ENCODE peak calls at places on chromosomes 16 and 17, in ten cellular contexts. One of them, this sample, is unnamed.

GRCh38 chr16:85393674-85394510 is 219.2 kb upstream of the GSE1 start:
- DNase-seq in lung: peak
- DNase-seq in hypothalamus: no peak
- DNase-seq in iris pigment epithelial cell: peak
- DNase-seq in midbrain: no peak
- DNase-seq in C1 segment of cervical spinal cord: no peak
- DNase-seq in activated naive CD4-positive, alpha-beta T cell: peak
- DNase-seq in ELR: peak
- DNase-seq in H9: peak
- DNase-seq in stimulated activated CD4-positive, alpha-beta T cell treated with anti-CD3 and anti-CD28 coated beads, Interleukin-1b, Interleukin-23, amount 100 ng/mL, for 1 hour: peak
- DNase-seq in this sample: peak

GRCh38 chr17:50109207-50109606 is 14.1 kb downstream of the PDK2 start:
- DNase-seq in lung: no peak
- DNase-seq in hypothalamus: no peak
- DNase-seq in iris pigment epithelial cell: no peak
- DNase-seq in midbrain: no peak
- DNase-seq in C1 segment of cervical spinal cord: no peak
- DNase-seq in activated naive CD4-positive, alpha-beta T cell: no peak
- DNase-seq in ELR: no peak
- DNase-seq in H9: no peak
- DNase-seq in stimulated activated CD4-positive, alpha-beta T cell treated with anti-CD3 and anti-CD28 coated beads, Interleukin-1b, Interleukin-23, amount 100 ng/mL, for 1 hour: no peak
- DNase-seq in this sample: no peak

GRCh38 chr16:57091990-57092785 is at the start of gene CPNE2:
- DNase-seq in lung: peak
- DNase-seq in hypothalamus: peak
- DNase-seq in iris pigment epithelial cell: peak
- DNase-seq in midbrain: peak
- DNase-seq in C1 segment of cervical spinal cord: peak
- DNase-seq in activated naive CD4-positive, alpha-beta T cell: no peak
- DNase-seq in ELR: peak
- DNase-seq in H9: peak
- DNase-seq in stimulated activated CD4-positive, alpha-beta T cell treated with anti-CD3 and anti-CD28 coated beads, Interleukin-1b, Interleukin-23, amount 100 ng/mL, for 1 hour: no peak
- DNase-seq in this sample: peak

GRCh38 chr17:33968350-33969044 is 286.6 kb upstream of the CCL2 start:
- DNase-seq in lung: no peak
- DNase-seq in hypothalamus: no peak
- DNase-seq in iris pigment epithelial cell: no peak
- DNase-seq in midbrain: no peak
- DNase-seq in C1 segment of cervical spinal cord: no peak
- DNase-seq in activated naive CD4-positive, alpha-beta T cell: no peak
- DNase-seq in ELR: no peak
- DNase-seq in H9: peak
- DNase-seq in stimulated activated CD4-positive, alpha-beta T cell treated with anti-CD3 and anti-CD28 coated beads, Interleukin-1b, Interleukin-23, amount 100 ng/mL, for 1 hour: no peak
- DNase-seq in this sample: peak

GRCh38 chr17:57234252-57235092 is 21.9 kb upstream of the MSI2 start:
- DNase-seq in lung: no peak
- DNase-seq in hypothalamus: no peak
- DNase-seq in iris pigment epithelial cell: no peak
- DNase-seq in midbrain: no peak
- DNase-seq in C1 segment of cervical spinal cord: no peak
- DNase-seq in activated naive CD4-positive, alpha-beta T cell: no peak
- DNase-seq in ELR: no peak
- DNase-seq in H9: no peak
- DNase-seq in stimulated activated CD4-positive, alpha-beta T cell treated with anti-CD3 and anti-CD28 coated beads, Interleukin-1b, Interleukin-23, amount 100 ng/mL, for 1 hour: no peak
- DNase-seq in this sample: no peak

GRCh38 chr17:7889166-7889584 is 586 bp downstream of the CHD3 start:
- DNase-seq in lung: peak
- DNase-seq in hypothalamus: peak
- DNase-seq in iris pigment epithelial cell: peak
- DNase-seq in midbrain: peak
- DNase-seq in C1 segment of cervical spinal cord: peak
- DNase-seq in activated naive CD4-positive, alpha-beta T cell: no peak
- DNase-seq in ELR: peak
- DNase-seq in H9: peak
- DNase-seq in stimulated activated CD4-positive, alpha-beta T cell treated with anti-CD3 and anti-CD28 coated beads, Interleukin-1b, Interleukin-23, amount 100 ng/mL, for 1 hour: no peak
- DNase-seq in this sample: peak

GRCh38 chr17:57808882-57809281 is 41.0 kb downstream of the MRPS23 start:
- DNase-seq in lung: no peak
- DNase-seq in hypothalamus: no peak
- DNase-seq in iris pigment epithelial cell: no peak
- DNase-seq in midbrain: no peak
- DNase-seq in C1 segment of cervical spinal cord: no peak
- DNase-seq in activated naive CD4-positive, alpha-beta T cell: no peak
- DNase-seq in ELR: no peak
- DNase-seq in H9: peak
- DNase-seq in stimulated activated CD4-positive, alpha-beta T cell treated with anti-CD3 and anti-CD28 coated beads, Interleukin-1b, Interleukin-23, amount 100 ng/mL, for 1 hour: no peak
- DNase-seq in this sample: no peak

GRCh38 chr16:51896013-51896412 is 650.9 kb downstream of the TOX3 start:
- DNase-seq in lung: no peak
- DNase-seq in hypothalamus: no peak
- DNase-seq in iris pigment epithelial cell: no peak
- DNase-seq in midbrain: no peak
- DNase-seq in C1 segment of cervical spinal cord: no peak
- DNase-seq in activated naive CD4-positive, alpha-beta T cell: no peak
- DNase-seq in ELR: no peak
- DNase-seq in H9: peak
- DNase-seq in stimulated activated CD4-positive, alpha-beta T cell treated with anti-CD3 and anti-CD28 coated beads, Interleukin-1b, Interleukin-23, amount 100 ng/mL, for 1 hour: no peak
- DNase-seq in this sample: no peak

GRCh38 chr16:17037499-17037898 is 433.3 kb downstream of the XYLT1 start:
- DNase-seq in lung: no peak
- DNase-seq in hypothalamus: no peak
- DNase-seq in iris pigment epithelial cell: no peak
- DNase-seq in midbrain: no peak
- DNase-seq in C1 segment of cervical spinal cord: no peak
- DNase-seq in activated naive CD4-positive, alpha-beta T cell: no peak
- DNase-seq in ELR: no peak
- DNase-seq in H9: no peak
- DNase-seq in stimulated activated CD4-positive, alpha-beta T cell treated with anti-CD3 and anti-CD28 coated beads, Interleukin-1b, Interleukin-23, amount 100 ng/mL, for 1 hour: no peak
- DNase-seq in this sample: no peak

GRCh38 chr16:28090646-28091377 is 27.3 kb upstream of the GSG1L start:
- DNase-seq in lung: no peak
- DNase-seq in hypothalamus: no peak
- DNase-seq in iris pigment epithelial cell: peak
- DNase-seq in midbrain: no peak
- DNase-seq in C1 segment of cervical spinal cord: no peak
- DNase-seq in activated naive CD4-positive, alpha-beta T cell: no peak
- DNase-seq in ELR: peak
- DNase-seq in H9: peak
- DNase-seq in stimulated activated CD4-positive, alpha-beta T cell treated with anti-CD3 and anti-CD28 coated beads, Interleukin-1b, Interleukin-23, amount 100 ng/mL, for 1 hour: no peak
- DNase-seq in this sample: peak

GRCh38 chr17:77445908-77446535 is 305.3 kb downstream of the SEC14L1 start:
- DNase-seq in lung: no peak
- DNase-seq in hypothalamus: no peak
- DNase-seq in iris pigment epithelial cell: peak
- DNase-seq in midbrain: no peak
- DNase-seq in C1 segment of cervical spinal cord: no peak
- DNase-seq in activated naive CD4-positive, alpha-beta T cell: peak
- DNase-seq in ELR: no peak
- DNase-seq in H9: no peak
- DNase-seq in stimulated activated CD4-positive, alpha-beta T cell treated with anti-CD3 and anti-CD28 coated beads, Interleukin-1b, Interleukin-23, amount 100 ng/mL, for 1 hour: no peak
- DNase-seq in this sample: no peak

GRCh38 chr17:179066-179432 is 2.4 kb downstream of the DOC2B start:
- DNase-seq in lung: no peak
- DNase-seq in hypothalamus: no peak
- DNase-seq in iris pigment epithelial cell: no peak
- DNase-seq in midbrain: no peak
- DNase-seq in C1 segment of cervical spinal cord: no peak
- DNase-seq in activated naive CD4-positive, alpha-beta T cell: no peak
- DNase-seq in ELR: no peak
- DNase-seq in H9: no peak
- DNase-seq in stimulated activated CD4-positive, alpha-beta T cell treated with anti-CD3 and anti-CD28 coated beads, Interleukin-1b, Interleukin-23, amount 100 ng/mL, for 1 hour: no peak
- DNase-seq in this sample: no peak

GRCh38 chr17:77088455-77089117 is 52.2 kb upstream of the SEC14L1 start:
- DNase-seq in lung: peak
- DNase-seq in hypothalamus: peak
- DNase-seq in iris pigment epithelial cell: peak
- DNase-seq in midbrain: peak
- DNase-seq in C1 segment of cervical spinal cord: peak
- DNase-seq in activated naive CD4-positive, alpha-beta T cell: peak
- DNase-seq in ELR: peak
- DNase-seq in H9: peak
- DNase-seq in stimulated activated CD4-positive, alpha-beta T cell treated with anti-CD3 and anti-CD28 coated beads, Interleukin-1b, Interleukin-23, amount 100 ng/mL, for 1 hour: peak
- DNase-seq in this sample: peak

GRCh38 chr16:78437352-78437968 is 338.0 kb downstream of the WWOX start:
- DNase-seq in lung: no peak
- DNase-seq in hypothalamus: peak
- DNase-seq in iris pigment epithelial cell: peak
- DNase-seq in midbrain: peak
- DNase-seq in C1 segment of cervical spinal cord: peak
- DNase-seq in activated naive CD4-positive, alpha-beta T cell: peak
- DNase-seq in ELR: peak
- DNase-seq in H9: no peak
- DNase-seq in stimulated activated CD4-positive, alpha-beta T cell treated with anti-CD3 and anti-CD28 coated beads, Interleukin-1b, Interleukin-23, amount 100 ng/mL, for 1 hour: peak
- DNase-seq in this sample: no peak

GRCh38 chr17:62950067-62950466 is 16.0 kb upstream of the TANC2 start:
- DNase-seq in lung: peak
- DNase-seq in hypothalamus: no peak
- DNase-seq in iris pigment epithelial cell: peak
- DNase-seq in midbrain: no peak
- DNase-seq in C1 segment of cervical spinal cord: no peak
- DNase-seq in activated naive CD4-positive, alpha-beta T cell: no peak
- DNase-seq in ELR: no peak
- DNase-seq in H9: no peak
- DNase-seq in stimulated activated CD4-positive, alpha-beta T cell treated with anti-CD3 and anti-CD28 coated beads, Interleukin-1b, Interleukin-23, amount 100 ng/mL, for 1 hour: no peak
- DNase-seq in this sample: peak

GRCh38 chr17:4881761-4882555 is 17.4 kb upstream of the C17orf107 start:
- DNase-seq in lung: peak
- DNase-seq in hypothalamus: peak
- DNase-seq in iris pigment epithelial cell: peak
- DNase-seq in midbrain: peak
- DNase-seq in C1 segment of cervical spinal cord: peak
- DNase-seq in activated naive CD4-positive, alpha-beta T cell: peak
- DNase-seq in ELR: peak
- DNase-seq in H9: peak
- DNase-seq in stimulated activated CD4-positive, alpha-beta T cell treated with anti-CD3 and anti-CD28 coated beads, Interleukin-1b, Interleukin-23, amount 100 ng/mL, for 1 hour: peak
- DNase-seq in this sample: peak

GRCh38 chr17:82031303-82031884 is at the start of gene RAC3:
- DNase-seq in lung: no peak
- DNase-seq in hypothalamus: no peak
- DNase-seq in iris pigment epithelial cell: peak
- DNase-seq in midbrain: no peak
- DNase-seq in C1 segment of cervical spinal cord: no peak
- DNase-seq in activated naive CD4-positive, alpha-beta T cell: no peak
- DNase-seq in ELR: peak
- DNase-seq in H9: no peak
- DNase-seq in stimulated activated CD4-positive, alpha-beta T cell treated with anti-CD3 and anti-CD28 coated beads, Interleukin-1b, Interleukin-23, amount 100 ng/mL, for 1 hour: no peak
- DNase-seq in this sample: peak

GRCh38 chr16:88445583-88445960 is 7.5 kb upstream of the ZFPM1 start:
- DNase-seq in lung: no peak
- DNase-seq in hypothalamus: no peak
- DNase-seq in iris pigment epithelial cell: no peak
- DNase-seq in midbrain: no peak
- DNase-seq in C1 segment of cervical spinal cord: no peak
- DNase-seq in activated naive CD4-positive, alpha-beta T cell: no peak
- DNase-seq in ELR: no peak
- DNase-seq in H9: no peak
- DNase-seq in stimulated activated CD4-positive, alpha-beta T cell treated with anti-CD3 and anti-CD28 coated beads, Interleukin-1b, Interleukin-23, amount 100 ng/mL, for 1 hour: no peak
- DNase-seq in this sample: no peak

GRCh38 chr17:63398680-63399079 is 47.4 kb downstream of the CYB561 start:
- DNase-seq in lung: no peak
- DNase-seq in hypothalamus: no peak
- DNase-seq in iris pigment epithelial cell: no peak
- DNase-seq in midbrain: no peak
- DNase-seq in C1 segment of cervical spinal cord: no peak
- DNase-seq in activated naive CD4-positive, alpha-beta T cell: no peak
- DNase-seq in ELR: no peak
- DNase-seq in H9: no peak
- DNase-seq in stimulated activated CD4-positive, alpha-beta T cell treated with anti-CD3 and anti-CD28 coated beads, Interleukin-1b, Interleukin-23, amount 100 ng/mL, for 1 hour: no peak
- DNase-seq in this sample: no peak

GRCh38 chr17:31388770-31389672 is 2.5 kb upstream of the RAB11FIP4 start:
- DNase-seq in lung: no peak
- DNase-seq in hypothalamus: peak
- DNase-seq in iris pigment epithelial cell: no peak
- DNase-seq in midbrain: peak
- DNase-seq in C1 segment of cervical spinal cord: peak
- DNase-seq in activated naive CD4-positive, alpha-beta T cell: peak
- DNase-seq in ELR: peak
- DNase-seq in H9: peak
- DNase-seq in stimulated activated CD4-positive, alpha-beta T cell treated with anti-CD3 and anti-CD28 coated beads, Interleukin-1b, Interleukin-23, amount 100 ng/mL, for 1 hour: peak
- DNase-seq in this sample: peak

GRCh38 chr16:660459-661183 is 7.3 kb upstream of the RHOT2 start:
- DNase-seq in lung: peak
- DNase-seq in hypothalamus: peak
- DNase-seq in iris pigment epithelial cell: peak
- DNase-seq in midbrain: peak
- DNase-seq in C1 segment of cervical spinal cord: peak
- DNase-seq in activated naive CD4-positive, alpha-beta T cell: peak
- DNase-seq in ELR: peak
- DNase-seq in H9: peak
- DNase-seq in stimulated activated CD4-positive, alpha-beta T cell treated with anti-CD3 and anti-CD28 coated beads, Interleukin-1b, Interleukin-23, amount 100 ng/mL, for 1 hour: peak
- DNase-seq in this sample: peak

GRCh38 chr17:4968166-4968915 is 724 bp upstream of the SPAG7 start:
- DNase-seq in lung: no peak
- DNase-seq in hypothalamus: no peak
- DNase-seq in iris pigment epithelial cell: no peak
- DNase-seq in midbrain: no peak
- DNase-seq in C1 segment of cervical spinal cord: no peak
- DNase-seq in activated naive CD4-positive, alpha-beta T cell: no peak
- DNase-seq in ELR: no peak
- DNase-seq in H9: peak
- DNase-seq in stimulated activated CD4-positive, alpha-beta T cell treated with anti-CD3 and anti-CD28 coated beads, Interleukin-1b, Interleukin-23, amount 100 ng/mL, for 1 hour: no peak
- DNase-seq in this sample: no peak

GRCh38 chr17:80790021-80790765 is 201.4 kb upstream of the CHMP6 start:
- DNase-seq in lung: no peak
- DNase-seq in hypothalamus: no peak
- DNase-seq in iris pigment epithelial cell: peak
- DNase-seq in midbrain: no peak
- DNase-seq in C1 segment of cervical spinal cord: no peak
- DNase-seq in activated naive CD4-positive, alpha-beta T cell: no peak
- DNase-seq in ELR: peak
- DNase-seq in H9: peak
- DNase-seq in stimulated activated CD4-positive, alpha-beta T cell treated with anti-CD3 and anti-CD28 coated beads, Interleukin-1b, Interleukin-23, amount 100 ng/mL, for 1 hour: no peak
- DNase-seq in this sample: peak

GRCh38 chr16:88073201-88073721 is 122.0 kb downstream of the BANP start:
- DNase-seq in lung: no peak
- DNase-seq in hypothalamus: no peak
- DNase-seq in iris pigment epithelial cell: no peak
- DNase-seq in midbrain: no peak
- DNase-seq in C1 segment of cervical spinal cord: no peak
- DNase-seq in activated naive CD4-positive, alpha-beta T cell: no peak
- DNase-seq in ELR: no peak
- DNase-seq in H9: no peak
- DNase-seq in stimulated activated CD4-positive, alpha-beta T cell treated with anti-CD3 and anti-CD28 coated beads, Interleukin-1b, Interleukin-23, amount 100 ng/mL, for 1 hour: no peak
- DNase-seq in this sample: no peak

GRCh38 chr17:75271955-75272847 is 1.2 kb upstream of the MIF4GD start:
- DNase-seq in lung: no peak
- DNase-seq in hypothalamus: no peak
- DNase-seq in iris pigment epithelial cell: peak
- DNase-seq in midbrain: no peak
- DNase-seq in C1 segment of cervical spinal cord: no peak
- DNase-seq in activated naive CD4-positive, alpha-beta T cell: no peak
- DNase-seq in ELR: peak
- DNase-seq in H9: peak
- DNase-seq in stimulated activated CD4-positive, alpha-beta T cell treated with anti-CD3 and anti-CD28 coated beads, Interleukin-1b, Interleukin-23, amount 100 ng/mL, for 1 hour: no peak
- DNase-seq in this sample: peak

GRCh38 chr16:3861808-3862451 is 18.6 kb downstream of the CREBBP start:
- DNase-seq in lung: no peak
- DNase-seq in hypothalamus: peak
- DNase-seq in iris pigment epithelial cell: peak
- DNase-seq in midbrain: no peak
- DNase-seq in C1 segment of cervical spinal cord: no peak
- DNase-seq in activated naive CD4-positive, alpha-beta T cell: no peak
- DNase-seq in ELR: peak
- DNase-seq in H9: no peak
- DNase-seq in stimulated activated CD4-positive, alpha-beta T cell treated with anti-CD3 and anti-CD28 coated beads, Interleukin-1b, Interleukin-23, amount 100 ng/mL, for 1 hour: no peak
- DNase-seq in this sample: peak

GRCh38 chr16:21081329-21081728 is 69.3 kb downstream of the DNAH3 start:
- DNase-seq in lung: no peak
- DNase-seq in hypothalamus: no peak
- DNase-seq in iris pigment epithelial cell: no peak
- DNase-seq in midbrain: no peak
- DNase-seq in C1 segment of cervical spinal cord: no peak
- DNase-seq in activated naive CD4-positive, alpha-beta T cell: no peak
- DNase-seq in ELR: no peak
- DNase-seq in H9: no peak
- DNase-seq in stimulated activated CD4-positive, alpha-beta T cell treated with anti-CD3 and anti-CD28 coated beads, Interleukin-1b, Interleukin-23, amount 100 ng/mL, for 1 hour: no peak
- DNase-seq in this sample: no peak

GRCh38 chr16:85112364-85112763 is at the start of gene CIBAR2:
- DNase-seq in lung: no peak
- DNase-seq in hypothalamus: no peak
- DNase-seq in iris pigment epithelial cell: no peak
- DNase-seq in midbrain: no peak
- DNase-seq in C1 segment of cervical spinal cord: no peak
- DNase-seq in activated naive CD4-positive, alpha-beta T cell: no peak
- DNase-seq in ELR: no peak
- DNase-seq in H9: peak
- DNase-seq in stimulated activated CD4-positive, alpha-beta T cell treated with anti-CD3 and anti-CD28 coated beads, Interleukin-1b, Interleukin-23, amount 100 ng/mL, for 1 hour: no peak
- DNase-seq in this sample: no peak

This sample was measured in EL.